ENCODE peak calls at places on chromosomes 11 and 22, in five cellular contexts. E is AG08396; G is LHCN-M2; T is stimulated activated CD8-positive, alpha-beta memory T cell treated with anti-CD3 and anti-CD28 coated beads, Interleukin-7, amount 100 ng/mL, for 48 hours; P is activated T-cell treated with anti-CD3 and anti-CD28 coated beads for 1 hour. Q is an unnamed sample.

GRCh38 chr11:3745161-3745560 is 52.2 kb downstream of the NUP98 start:
- DNase-seq in G (no peak), P (no peak), E (no peak), T (no peak), Q (no peak)

GRCh38 chr11:46279393-46280099 is 2.1 kb downstream of the CREB3L1 start:
- DNase-seq in E (peak), G (peak), P (no peak), T (no peak), Q (no peak)

GRCh38 chr22:41216984-41217383 is 11.9 kb downstream of the L3MBTL2 start:
- DNase-seq in T (no peak), G (peak), E (no peak), P (no peak), Q (no peak)

GRCh38 chr22:35496768-35497312 is 43.8 kb upstream of the RASD2 start:
- DNase-seq in T (no peak), E (no peak), G (no peak), P (no peak), Q (no peak)

GRCh38 chr11:131217313-131218297 is 152.8 kb upstream of the NTM start:
- DNase-seq in E (peak), P (no peak), G (no peak), T (no peak), Q (no peak)

GRCh38 chr11:114279778-114280532 is 16.2 kb upstream of the NNMT start:
- DNase-seq in P (no peak), E (peak), T (no peak), G (no peak), Q (no peak)

GRCh38 chr11:15347969-15348734 is 233.4 kb downstream of the INSC start:
- DNase-seq in P (no peak), E (no peak), T (no peak), G (no peak), Q (no peak)

GRCh38 chr11:39570526-39570925 is 1888.9 kb downstream of the LRRC4C start:
- DNase-seq in E (no peak), T (no peak), P (no peak), G (no peak), Q (no peak)

GRCh38 chr11:69962152-69962551 is 116.0 kb upstream of the ANO1 start:
- DNase-seq in G (no peak), E (no peak), T (no peak), P (no peak), Q (no peak)

GRCh38 chr11:78349614-78350013 is 68.0 kb downstream of the GAB2 start:
- DNase-seq in G (no peak), E (no peak), P (no peak), T (no peak), Q (no peak)

Q was measured in SK-N-MC.